ENCODE peak calls at places on chromosome 10, in five cellular contexts. P is IMR-90, X is GM12878, J is SK-N-SH, A is HepG2. G is an unnamed sample.

GRCh38 chr10:124591123-124591495 is 129.5 kb downstream of the LHPP start:
- DNase-seq in A (no peak), X (no peak), J (no peak), P (no peak), G (no peak)

GRCh38 chr10:103394180-103394579 is 2.1 kb downstream of the ATP5MK start:
- DNase-seq in X (no peak), J (no peak), A (no peak), P (no peak), G (peak)

GRCh38 chr10:79397575-79398303 is 47.7 kb downstream of the ZCCHC24 start:
- DNase-seq in X (no peak), A (no peak), J (peak), P (peak), G (no peak)

GRCh38 chr10:132689721-132690360 is 96.1 kb downstream of the NKX6-2 start:
- DNase-seq in J (no peak), P (no peak), X (no peak), A (no peak), G (no peak)

GRCh38 chr10:23439920-23440875 is 1.3 kb downstream of the OTUD1 start:
- DNase-seq in X (no peak), J (peak), A (no peak), P (peak), G (no peak)

GRCh38 chr10:15814565-15814964 is 45.7 kb downstream of the MINDY3 start:
- DNase-seq in J (no peak), P (no peak), X (no peak), A (no peak), G (no peak)

GRCh38 chr10:70925377-70926214 is 37.2 kb upstream of the PCBD1 start:
- DNase-seq in J (peak), A (no peak), P (no peak), X (no peak), G (peak)

GRCh38 chr10:61001731-61002122 is 57.7 kb upstream of the RHOBTB1 start:
- DNase-seq in P (no peak), A (no peak), X (no peak), J (no peak), G (no peak)

GRCh38 chr10:124875596-124875995 is 66.3 kb upstream of the ZRANB1 start:
- DNase-seq in A (no peak), J (no peak), X (no peak), P (peak), G (no peak)

GRCh38 chr10:103510046-103510685 is 16.7 kb downstream of the NEURL1 start:
- DNase-seq in X (no peak), P (no peak), A (no peak), J (peak), G (no peak)

GRCh38 chr10:107914450-107915276 is 750.2 kb upstream of the SORCS1 start:
- DNase-seq in J (peak), P (no peak), A (no peak), X (no peak), G (no peak)

DNA sequence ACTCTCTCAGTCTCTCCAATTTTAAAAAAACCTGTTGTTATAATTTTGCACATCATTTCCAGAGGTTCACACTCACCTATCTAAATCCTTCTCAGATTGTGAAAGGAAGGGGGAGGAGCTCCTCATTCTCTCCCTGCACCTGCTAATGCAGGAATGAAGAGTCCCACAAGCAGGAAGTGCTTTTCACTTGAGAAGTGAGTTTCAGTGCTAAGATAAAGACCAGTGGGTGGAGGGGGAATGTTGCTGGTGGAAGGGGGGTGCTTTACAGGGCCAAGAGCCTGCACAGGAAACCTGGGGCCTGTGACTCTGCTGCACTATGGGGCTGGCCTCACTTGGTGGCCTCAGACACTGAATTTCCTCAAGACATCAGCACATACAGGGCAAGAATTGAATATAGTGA is 176.4 kb downstream of the PTPN20 start:
- DNase-seq in X (no peak), A (no peak), J (no peak), P (no peak), G (no peak)
- TF ChIP-seq MXI1 in X (no peak), A (no peak), J (no peak), P (no peak), G (no peak)

DNA sequence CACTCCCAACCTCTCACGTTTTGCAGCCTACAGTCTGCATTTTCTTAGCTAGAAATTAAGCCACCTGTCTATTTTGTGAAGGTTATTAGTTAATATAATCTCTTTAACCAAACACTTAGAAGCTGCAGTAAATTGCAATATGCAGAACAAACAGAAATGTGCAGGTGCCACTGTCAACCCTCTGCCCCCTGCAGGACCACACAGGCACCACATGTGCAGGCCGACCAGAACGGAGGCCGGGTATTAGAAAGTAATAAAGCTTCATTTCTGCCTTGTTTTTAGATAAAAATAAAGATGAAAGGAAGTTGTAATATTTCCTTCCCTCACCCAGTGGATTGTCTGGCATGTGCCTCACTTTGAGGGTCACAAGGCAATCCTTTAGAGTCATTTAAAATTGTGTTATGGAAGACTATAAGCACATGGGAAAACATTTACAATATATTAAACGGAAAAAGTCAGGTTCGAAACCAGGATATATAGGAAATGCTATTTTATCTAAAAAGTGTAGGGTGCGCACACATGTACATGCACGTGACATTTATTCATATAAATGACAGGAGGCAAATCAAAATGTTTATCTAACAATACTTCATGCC is 158.2 kb downstream of the ARHGAP12 start:
- DNase-seq in J (peak), A (peak), X (no peak), P (no peak), G (peak)
- TF ChIP-seq MXI1 in J (no peak), A (no peak), X (no peak), P (no peak), G (no peak)

GRCh38 chr10:81135851-81136250 is 598.1 kb downstream of the SH2D4B start:
- DNase-seq in J (no peak), A (no peak), X (peak), P (no peak), G (no peak)
- TF ChIP-seq MXI1 in J (no peak), A (no peak), X (no peak), P (no peak), G (no peak)

GRCh38 chr10:28664369-28664740 is 13.0 kb upstream of the BAMBI start:
- DNase-seq in J (no peak), A (no peak), P (peak), X (no peak), G (no peak)
- TF ChIP-seq MXI1 in J (no peak), A (no peak), P (no peak), X (no peak), G (no peak)

G was measured in K562.